ENCODE peak calls at places on chromosomes 2 and 18, in four cellular contexts. U is body of pancreas, X is dorsolateral prefrontal cortex, O is type B pancreatic cell. H is an unnamed sample.

GRCh38 chr2:168790226-168790902 is 12.1 kb upstream of the NOSTRIN start:
- DNase-seq in U (no peak), X (no peak), O (no peak), H (no peak)

GRCh38 chr18:47184419-47185050 is 8.4 kb upstream of the IER3IP1 start:
- DNase-seq in U (peak; percentile 87), X (no peak), O (no peak), H (no peak)

GRCh38 chr2:23620841-23621341 is 235.9 kb downstream of the KLHL29 start:
- DNase-seq in U (no peak), X (no peak), O (no peak), H (no peak)

GRCh38 chr18:64639536-64639935 is 490.6 kb upstream of the LINC00305 start:
- DNase-seq in U (no peak), X (no peak), O (no peak), H (no peak)

GRCh38 chr2:96649342-96649741 is 6.8 kb downstream of the FER1L5 start:
- DNase-seq in U (no peak), X (no peak), O (no peak), H (no peak)

GRCh38 chr2:127604986-127605385 is 41.0 kb upstream of the GPR17 start:
- DNase-seq in U (no peak), X (no peak), O (no peak), H (no peak)

GRCh38 chr18:51437280-51438271 is 240.1 kb upstream of the MEX3C start:
- DNase-seq in U (no peak), X (no peak), O (no peak), H (peak; percentile 30)

GRCh38 chr2:43950383-43951008 is 45.3 kb downstream of the LRPPRC start:
- DNase-seq in U (peak; percentile 12), X (no peak), O (no peak), H (peak; percentile 20)

GRCh38 chr2:1936411-1936980 is 192.2 kb upstream of the PXDN start:
- DNase-seq in U (no peak), X (no peak), O (no peak), H (no peak)

GRCh38 chr2:216139884-216140283 is 30.7 kb downstream of the XRCC5 start:
- DNase-seq in U (peak; percentile 13), X (no peak), O (no peak), H (peak; percentile 17)

GRCh38 chr2:135913726-135914365 is 37.6 kb upstream of the MCM6 start:
- DNase-seq in U (peak; percentile 21), X (no peak), O (no peak), H (peak; percentile 34)

GRCh38 chr2:85326946-85327756 is 638 bp downstream of the TGOLN2 start:
- DNase-seq in U (peak; percentile 33), X (no peak), O (no peak), H (peak; percentile 39)

GRCh38 chr2:207624170-207625013 is 802 bp downstream of the METTL21A start:
- DNase-seq in U (peak; percentile 63), X (peak; percentile 49), O (peak; percentile 78), H (peak; percentile 61)

GRCh38 chr2:233408366-233409285 is 54.3 kb downstream of the DGKD start:
- DNase-seq in U (peak; percentile 22), X (no peak), O (no peak), H (no peak)

GRCh38 chr2:172095146-172095904 is 7.4 kb downstream of the DLX2 start:
- DNase-seq in U (no peak), X (no peak), O (peak; percentile 78), H (peak; percentile 61)

GRCh38 chr2:213806125-213806726 is 522.0 kb downstream of the SPAG16 start:
- DNase-seq in U (no peak), X (no peak), O (no peak), H (no peak)

GRCh38 chr2:234014462-234014861 is 36.0 kb upstream of the SPP2 start:
- DNase-seq in U (no peak), X (no peak), O (no peak), H (no peak)

GRCh38 chr2:148674063-148675020 is 29.8 kb downstream of the EPC2 start:
- DNase-seq in U (no peak), X (no peak), O (no peak), H (peak; percentile 43)

GRCh38 chr2:207836526-207837133 is 66.9 kb upstream of the FZD5 start:
- DNase-seq in U (no peak), X (no peak), O (no peak), H (no peak)

GRCh38 chr2:215137741-215138340 is 585 bp downstream of the ABCA12 start:
- DNase-seq in U (no peak), X (no peak), O (no peak), H (no peak)

GRCh38 chr18:13393338-13393737 is 174.8 kb downstream of the LDLRAD4 start:
- DNase-seq in U (no peak), X (no peak), O (no peak), H (no peak)

GRCh38 chr18:76495435-76496199 is 575 bp upstream of the ZNF516 start:
- DNase-seq in U (peak; percentile 40), X (no peak), O (no peak), H (peak; percentile 29)

GRCh38 chr2:36441065-36441625 is 85.6 kb downstream of the CRIM1 start:
- DNase-seq in U (no peak), X (no peak), O (no peak), H (no peak)

GRCh38 chr2:234218261-234219180 is 168.0 kb downstream of the SPP2 start:
- DNase-seq in U (no peak), X (no peak), O (no peak), H (no peak)

GRCh38 chr2:72916743-72917137 is 579 bp upstream of the EMX1 start:
- DNase-seq in U (no peak), X (no peak), O (peak; percentile 69), H (no peak)

GRCh38 chr18:55748227-55748738 is 160.3 kb upstream of the TCF4 start:
- DNase-seq in U (no peak), X (no peak), O (no peak), H (no peak)

GRCh38 chr2:1550658-1551316 is 137.5 kb downstream of the TPO start:
- DNase-seq in U (peak; percentile 66), X (peak; percentile 51), O (peak; percentile 82), H (peak; percentile 70)

GRCh38 chr2:73986085-73986680 is 1.5 kb downstream of the TET3 start:
- DNase-seq in U (no peak), X (no peak), O (no peak), H (no peak)

GRCh38 chr2:146576301-146576700 is 1268.5 kb upstream of the ACVR2A start:
- DNase-seq in U (no peak), X (no peak), O (no peak), H (no peak)

GRCh38 chr18:63677490-63678225 is 16.0 kb upstream of the SERPINB3 start:
- DNase-seq in U (no peak), X (no peak), O (no peak), H (no peak)

GRCh38 chr2:33859191-33859590 is 260.1 kb upstream of the FAM98A start:
- DNase-seq in U (no peak), X (no peak), O (no peak), H (no peak)

GRCh38 chr2:133135035-133135654 is 433.1 kb downstream of the NCKAP5 start:
- DNase-seq in U (no peak), X (no peak), O (no peak), H (no peak)

GRCh38 chr2:24164416-24164973 is 10.4 kb upstream of the FAM228A start:
- DNase-seq in U (no peak), X (no peak), O (no peak), H (peak; percentile 65)

GRCh38 chr2:237281900-237282306 is 132.1 kb downstream of the COL6A3 start:
- DNase-seq in U (no peak), X (no peak), O (no peak), H (no peak)

GRCh38 chr2:210662557-210662956 is 106.2 kb downstream of the CPS1 start:
- DNase-seq in U (no peak), X (no peak), O (no peak), H (no peak)
- TF ChIP-seq CTCF in U (no peak), X (no peak), O (no peak), H (no peak)

GRCh38 chr2:102166189-102166845 is 20.5 kb upstream of the IL1RL2 start:
- DNase-seq in U (peak; percentile 47), X (no peak), O (no peak), H (peak; percentile 34)
- TF ChIP-seq CTCF in U (peak; percentile 40), X (peak; percentile 52), O (peak; percentile 33), H (peak; percentile 33)

GRCh38 chr18:10230072-10230471 is 224.4 kb upstream of the APCDD1 start:
- DNase-seq in U (no peak), X (no peak), O (no peak), H (no peak)
- TF ChIP-seq CTCF in U (no peak), X (no peak), O (no peak), H (no peak)

DNA sequence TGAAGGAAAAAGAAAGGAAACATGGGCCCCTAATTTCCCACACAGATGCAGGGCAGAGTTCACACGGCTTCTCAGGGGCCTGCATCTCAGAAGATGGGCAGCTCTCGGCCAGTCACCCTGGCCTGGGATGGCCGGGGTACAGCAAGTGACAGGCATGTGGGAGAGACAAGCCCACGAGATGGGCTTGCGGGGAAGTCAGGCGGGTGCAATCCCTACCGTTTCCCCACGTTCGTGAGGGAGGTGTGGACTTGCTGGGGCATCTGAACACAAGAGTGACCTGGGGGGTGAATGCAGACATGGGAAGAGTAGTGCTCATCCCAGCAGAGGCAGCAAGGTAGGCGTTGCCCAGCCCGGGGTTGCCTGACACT is 58.7 kb downstream of the PARD6G start:
- DNase-seq in U (no peak), X (no peak), O (no peak), H (no peak)
- TF ChIP-seq CTCF in U (no peak), X (no peak), O (no peak), H (no peak)

GRCh38 chr2:263022-263738 is 652 bp downstream of the SH3YL1 start:
- DNase-seq in U (peak; percentile 29), X (no peak), O (no peak), H (peak; percentile 11)

GRCh38 chr2:268323-268722 is 3.6 kb downstream of the ACP1 start:
- DNase-seq in U (no peak), X (no peak), O (no peak), H (no peak)

GRCh38 chr2:262117-262516 is 1.7 kb downstream of the SH3YL1 start:
- DNase-seq in U (no peak), X (no peak), O (no peak), H (peak; percentile 16)

GRCh38 chr2:263774-264492 is at the start of gene SH3YL1:
- DNase-seq in U (peak; percentile 86), X (no peak), O (peak; percentile 78), H (peak; percentile 87)

DNA sequence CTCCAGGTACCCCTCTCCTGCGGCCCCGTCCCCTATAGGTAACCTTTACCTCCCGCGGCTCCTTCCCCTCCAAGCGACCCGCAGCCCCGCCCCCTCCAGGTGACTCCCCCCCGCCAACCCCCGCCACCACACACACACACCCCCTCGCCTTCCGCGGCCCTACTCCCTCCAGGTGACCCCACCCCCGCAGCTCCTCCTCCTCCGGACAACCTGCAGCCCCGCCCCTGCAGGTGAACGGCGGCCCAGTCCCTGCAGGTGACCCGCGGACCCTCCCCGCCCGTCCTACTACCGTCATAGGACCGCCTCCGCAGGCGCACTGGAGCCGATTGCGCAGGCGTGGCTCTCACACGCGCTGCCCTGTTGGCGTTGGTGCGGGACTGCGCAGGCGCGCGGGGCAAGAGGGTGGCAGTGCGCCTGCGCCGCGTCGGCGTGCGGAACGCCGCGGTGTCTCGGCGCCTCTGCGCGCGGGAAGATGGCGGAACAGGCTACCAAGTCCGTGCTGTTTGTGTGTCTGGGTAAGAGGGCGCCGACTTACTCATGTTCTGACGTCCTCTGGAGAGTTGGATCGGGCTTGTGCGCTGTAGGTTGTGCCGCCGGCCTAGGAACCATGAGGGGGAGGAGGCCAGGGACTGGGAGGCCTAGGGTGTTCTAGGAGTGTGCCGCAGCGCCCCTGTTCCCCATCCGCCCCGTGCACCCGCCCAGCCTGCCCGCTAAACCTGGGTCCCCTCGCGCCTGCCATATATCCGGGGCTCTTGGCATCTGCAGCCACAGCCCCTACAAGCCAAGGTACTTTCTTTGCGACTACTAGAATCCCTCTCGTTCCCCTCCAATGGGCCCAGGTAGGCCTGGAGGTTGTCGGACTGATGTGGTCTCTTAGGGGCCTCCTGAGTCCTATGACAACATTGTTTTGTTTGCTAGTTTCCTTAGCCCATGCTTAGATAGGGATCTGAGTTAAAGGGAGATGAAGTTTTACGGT is at the start of gene ACP1:
- DNase-seq in U (peak; percentile 100), X (peak; percentile 82), O (peak; percentile 98), H (peak; percentile 99)
- TF ChIP-seq CTCF in U (no peak), X (no peak), O (no peak), H (no peak)

H was measured in Calu3.